ENCODE peak calls at places on chromosomes 11 and 22, in ten cellular contexts. I is Caco-2, G is HFF-Myc, W is kidney epithelial cell, V is foreskin fibroblast, U is fibroblast of mammary gland, S is fibroblast of the aortic adventitia, C is BE2C, P is epithelial cell of esophagus, Q is upper lobe of right lung. D is an unnamed sample.

GRCh38 chr11:68998390-68998911 is 14.6 kb downstream of the MRGPRF start:
- DNase-seq in I (no peak), G (no peak), W (no peak), V (peak), U (no peak), S (peak), C (peak), P (no peak), Q (peak), D (no peak)

GRCh38 chr11:83317757-83318548 is 31.8 kb upstream of the CCDC90B start:
- DNase-seq in I (no peak), G (no peak), W (no peak), V (no peak), U (no peak), S (no peak), C (no peak), P (peak), Q (no peak), D (no peak)

GRCh38 chr11:32643526-32643925 is 59.9 kb downstream of the EIF3M start:
- DNase-seq in I (no peak), G (no peak), W (peak), V (peak), U (peak), S (peak), C (no peak), P (peak), Q (no peak), D (no peak)

GRCh38 chr11:130431337-130431773 is 2.9 kb upstream of the ADAMTS8 start:
- DNase-seq in I (peak), G (no peak), W (no peak), V (peak), U (peak), S (peak), C (peak), P (peak), Q (peak), D (no peak)

GRCh38 chr11:69912911-69913451 is 93.8 kb upstream of the FGF3 start:
- DNase-seq in I (no peak), G (no peak), W (no peak), V (peak), U (peak), S (peak), C (peak), P (peak), Q (peak), D (no peak)

GRCh38 chr22:26570864-26571525 is 18.9 kb downstream of the TPST2 start:
- DNase-seq in I (no peak), G (no peak), W (no peak), V (no peak), U (no peak), S (no peak), C (no peak), P (no peak), Q (no peak), D (no peak)

GRCh38 chr11:128476729-128477128 is 110.6 kb downstream of the ETS1 start:
- DNase-seq in I (no peak), G (no peak), W (no peak), V (no peak), U (no peak), S (peak), C (no peak), P (no peak), Q (no peak), D (no peak)

GRCh38 chr11:36362902-36363301 is 66.8 kb downstream of the PRR5L start:
- DNase-seq in I (no peak), G (no peak), W (peak), V (peak), U (peak), S (peak), C (no peak), P (no peak), Q (no peak), D (peak)

GRCh38 chr22:50090141-50090714 is 422 bp downstream of the MOV10L1 start:
- DNase-seq in I (no peak), G (no peak), W (no peak), V (no peak), U (no peak), S (no peak), C (no peak), P (no peak), Q (no peak), D (no peak)

GRCh38 chr11:14587203-14587602 is 56.4 kb upstream of the PDE3B start:
- DNase-seq in I (no peak), G (no peak), W (no peak), V (no peak), U (no peak), S (no peak), C (no peak), P (no peak), Q (no peak), D (no peak)

GRCh38 chr22:49918911-49919881 is 762 bp downstream of the CRELD2 start:
- DNase-seq in I (no peak), G (no peak), W (no peak), V (no peak), U (no peak), S (no peak), C (peak), P (no peak), Q (no peak), D (no peak)

GRCh38 chr11:120746836-120747609 is 235.5 kb downstream of the GRIK4 start:
- DNase-seq in I (no peak), G (no peak), W (no peak), V (peak), U (peak), S (no peak), C (peak), P (peak), Q (no peak), D (no peak)

GRCh38 chr11:101126551-101127347 is 2.9 kb downstream of the PGR start:
- DNase-seq in I (no peak), G (no peak), W (peak), V (peak), U (peak), S (peak), C (no peak), P (no peak), Q (no peak), D (no peak)

GRCh38 chr22:37377927-37378326 is 49.4 kb downstream of the ELFN2 start:
- DNase-seq in I (no peak), G (no peak), W (no peak), V (no peak), U (no peak), S (no peak), C (no peak), P (no peak), Q (no peak), D (no peak)

GRCh38 chr22:46380069-46380468 is 44.6 kb downstream of the TRMU start:
- DNase-seq in I (no peak), G (no peak), W (no peak), V (no peak), U (no peak), S (no peak), C (no peak), P (no peak), Q (no peak), D (no peak)

GRCh38 chr22:30158277-30158676 is 78.0 kb downstream of the HORMAD2 start:
- DNase-seq in I (no peak), G (no peak), W (no peak), V (no peak), U (no peak), S (no peak), C (no peak), P (no peak), Q (no peak), D (no peak)

GRCh38 chr11:45182902-45183301 is 36.5 kb downstream of the PRDM11 start:
- DNase-seq in I (peak), G (no peak), W (no peak), V (peak), U (peak), S (peak), C (peak), P (peak), Q (no peak), D (no peak)

GRCh38 chr11:126114486-126115252 is 52.0 kb upstream of the CDON start:
- DNase-seq in I (no peak), G (no peak), W (no peak), V (peak), U (no peak), S (no peak), C (peak), P (no peak), Q (no peak), D (no peak)

GRCh38 chr11:10931761-10932700 is 74.2 kb upstream of the ZBED5 start:
- DNase-seq in I (no peak), G (no peak), W (no peak), V (peak), U (no peak), S (no peak), C (no peak), P (peak), Q (peak), D (no peak)

GRCh38 chr22:37930270-37930951 is 23.0 kb downstream of the C22orf23 start:
- DNase-seq in I (peak), G (no peak), W (no peak), V (peak), U (peak), S (peak), C (peak), P (no peak), Q (no peak), D (no peak)

GRCh38 chr11:31826530-31827438 is 15.7 kb upstream of the PAX6 start:
- DNase-seq in I (no peak), G (no peak), W (no peak), V (no peak), U (no peak), S (no peak), C (no peak), P (no peak), Q (no peak), D (no peak)

GRCh38 chr11:131499199-131499598 is 128.8 kb downstream of the NTM start:
- DNase-seq in I (no peak), G (no peak), W (no peak), V (no peak), U (no peak), S (no peak), C (no peak), P (no peak), Q (no peak), D (no peak)

GRCh38 chr11:10418259-10418949 is 36.7 kb upstream of the AMPD3 start:
- DNase-seq in I (no peak), G (no peak), W (no peak), V (no peak), U (peak), S (peak), C (no peak), P (no peak), Q (no peak), D (no peak)

GRCh38 chr11:130674686-130675085 is 226.2 kb downstream of the ADAMTS15 start:
- DNase-seq in I (no peak), G (no peak), W (no peak), V (peak), U (peak), S (peak), C (no peak), P (no peak), Q (no peak), D (no peak)

GRCh38 chr11:47858169-47858543 is 10.0 kb upstream of the NUP160 start:
- DNase-seq in I (no peak), G (peak), W (no peak), V (peak), U (peak), S (peak), C (no peak), P (peak), Q (no peak), D (no peak)

GRCh38 chr11:130145328-130145812 is 14.2 kb upstream of the ST14 start:
- DNase-seq in I (no peak), G (no peak), W (no peak), V (no peak), U (no peak), S (no peak), C (no peak), P (peak), Q (no peak), D (no peak)

GRCh38 chr22:50444663-50445062 is 30.2 kb downstream of the SBF1 start:
- DNase-seq in I (no peak), G (peak), W (peak), V (peak), U (peak), S (peak), C (no peak), P (peak), Q (no peak), D (peak)

GRCh38 chr11:12864316-12865156 is 144.6 kb upstream of the RASSF10 start:
- DNase-seq in I (peak), G (peak), W (peak), V (peak), U (no peak), S (no peak), C (no peak), P (peak), Q (no peak), D (peak)

GRCh38 chr22:46528121-46528610 is 9.3 kb downstream of the CELSR1 start:
- DNase-seq in I (peak), G (no peak), W (peak), V (peak), U (no peak), S (peak), C (no peak), P (peak), Q (no peak), D (no peak)

GRCh38 chr11:40280161-40281054 is 1179.0 kb downstream of the LRRC4C start:
- DNase-seq in I (no peak), G (no peak), W (no peak), V (no peak), U (no peak), S (no peak), C (peak), P (no peak), Q (no peak), D (no peak)

GRCh38 chr11:26204110-26204509 is 127.8 kb upstream of the ANO3 start:
- DNase-seq in I (no peak), G (no peak), W (no peak), V (no peak), U (no peak), S (no peak), C (no peak), P (no peak), Q (no peak), D (no peak)

GRCh38 chr22:25953919-25954318 is 211.9 kb downstream of the MYO18B start:
- DNase-seq in I (no peak), G (no peak), W (no peak), V (no peak), U (no peak), S (no peak), C (no peak), P (no peak), Q (no peak), D (no peak)

GRCh38 chr11:102313225-102313940 is 3.9 kb upstream of the BIRC3 start:
- DNase-seq in I (no peak), G (no peak), W (no peak), V (no peak), U (no peak), S (peak), C (no peak), P (no peak), Q (no peak), D (no peak)

GRCh38 chr11:102306048-102306575 is 11.2 kb upstream of the BIRC3 start:
- DNase-seq in I (peak), G (no peak), W (no peak), V (no peak), U (no peak), S (no peak), C (no peak), P (peak), Q (peak), D (no peak)

GRCh38 chr11:102306817-102307814 is 10.2 kb upstream of the BIRC3 start:
- DNase-seq in I (no peak), G (no peak), W (no peak), V (no peak), U (no peak), S (no peak), C (no peak), P (peak), Q (no peak), D (no peak)

GRCh38 chr11:102312656-102313055 is 4.6 kb upstream of the BIRC3 start:
- DNase-seq in I (no peak), G (no peak), W (no peak), V (peak), U (peak), S (peak), C (no peak), P (no peak), Q (no peak), D (no peak)

DNA sequence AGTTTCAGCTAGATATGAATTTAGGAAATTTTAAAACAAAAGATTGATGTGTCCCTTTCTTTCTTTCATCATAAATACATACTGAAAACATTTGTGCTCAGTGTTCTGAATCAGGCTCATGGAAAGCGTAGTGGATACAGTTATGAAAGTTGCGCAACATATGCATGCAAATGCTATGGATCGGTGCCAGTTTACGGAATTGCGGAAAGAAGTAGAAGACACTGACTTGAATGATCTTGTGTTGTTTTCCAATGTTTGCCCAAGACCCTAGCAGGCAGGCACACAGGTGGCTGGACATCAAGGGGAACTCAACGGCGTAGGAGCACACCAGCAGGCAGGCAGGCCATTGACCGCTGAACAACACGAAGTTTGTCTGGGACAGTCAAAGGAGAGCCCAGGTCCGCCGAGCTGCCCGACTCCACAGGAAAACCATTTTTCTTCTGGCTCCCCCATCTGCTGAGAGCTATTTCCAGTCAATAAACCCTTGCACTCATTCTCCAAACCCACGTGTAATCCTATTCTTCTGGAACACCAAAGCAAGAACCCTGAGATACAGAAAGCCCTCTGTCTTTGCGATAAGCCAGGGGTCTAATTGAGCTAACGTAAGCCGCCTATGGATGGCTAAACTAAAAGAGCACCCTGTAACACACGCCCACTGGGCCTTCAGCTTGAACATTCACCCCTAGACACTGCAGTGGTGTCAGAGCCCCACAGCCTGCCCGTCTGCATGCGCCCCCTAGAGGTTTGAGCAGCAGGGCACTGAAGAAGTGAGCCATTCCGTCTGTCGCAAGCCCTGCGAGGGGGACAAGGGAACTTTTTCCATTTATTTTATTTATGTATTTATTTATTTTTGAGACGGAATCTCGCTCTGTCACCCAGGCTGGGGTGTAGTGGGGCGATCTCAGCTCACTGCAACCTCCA is 7.4 kb upstream of the BIRC3 start:
- DNase-seq in I (no peak), G (no peak), W (no peak), V (peak), U (peak), S (no peak), C (no peak), P (peak), Q (no peak), D (no peak)
- TF ChIP-seq CTCF in I (peak), G (peak), W (peak), V (no peak), U (no peak), S (no peak), C (peak), P (no peak), Q (no peak), D (no peak)

GRCh38 chr11:114157476-114158050 is 98.1 kb downstream of the ZBTB16 start:
- DNase-seq in I (no peak), G (no peak), W (no peak), V (no peak), U (no peak), S (no peak), C (no peak), P (no peak), Q (no peak), D (no peak)

GRCh38 chr11:114160884-114161283 is 101.4 kb downstream of the ZBTB16 start:
- DNase-seq in I (no peak), G (no peak), W (no peak), V (no peak), U (peak), S (no peak), C (no peak), P (peak), Q (no peak), D (no peak)

GRCh38 chr11:114158886-114159285 is 99.4 kb downstream of the ZBTB16 start:
- DNase-seq in I (no peak), G (no peak), W (no peak), V (no peak), U (no peak), S (no peak), C (no peak), P (no peak), Q (no peak), D (no peak)

GRCh38 chr11:114159802-114160588 is 100.5 kb downstream of the ZBTB16 start:
- DNase-seq in I (peak), G (peak), W (peak), V (peak), U (peak), S (peak), C (peak), P (peak), Q (peak), D (peak)

GRCh38 chr11:114159320-114159719 is 99.8 kb downstream of the ZBTB16 start:
- DNase-seq in I (no peak), G (no peak), W (no peak), V (no peak), U (peak), S (no peak), C (no peak), P (peak), Q (no peak), D (no peak)
- H3K4me3 ChIP-seq in I (no peak), G (no peak), W (no peak), V (no peak), U (no peak), S (no peak), C (no peak), P (no peak), Q (no peak), D (no peak)

DNA sequence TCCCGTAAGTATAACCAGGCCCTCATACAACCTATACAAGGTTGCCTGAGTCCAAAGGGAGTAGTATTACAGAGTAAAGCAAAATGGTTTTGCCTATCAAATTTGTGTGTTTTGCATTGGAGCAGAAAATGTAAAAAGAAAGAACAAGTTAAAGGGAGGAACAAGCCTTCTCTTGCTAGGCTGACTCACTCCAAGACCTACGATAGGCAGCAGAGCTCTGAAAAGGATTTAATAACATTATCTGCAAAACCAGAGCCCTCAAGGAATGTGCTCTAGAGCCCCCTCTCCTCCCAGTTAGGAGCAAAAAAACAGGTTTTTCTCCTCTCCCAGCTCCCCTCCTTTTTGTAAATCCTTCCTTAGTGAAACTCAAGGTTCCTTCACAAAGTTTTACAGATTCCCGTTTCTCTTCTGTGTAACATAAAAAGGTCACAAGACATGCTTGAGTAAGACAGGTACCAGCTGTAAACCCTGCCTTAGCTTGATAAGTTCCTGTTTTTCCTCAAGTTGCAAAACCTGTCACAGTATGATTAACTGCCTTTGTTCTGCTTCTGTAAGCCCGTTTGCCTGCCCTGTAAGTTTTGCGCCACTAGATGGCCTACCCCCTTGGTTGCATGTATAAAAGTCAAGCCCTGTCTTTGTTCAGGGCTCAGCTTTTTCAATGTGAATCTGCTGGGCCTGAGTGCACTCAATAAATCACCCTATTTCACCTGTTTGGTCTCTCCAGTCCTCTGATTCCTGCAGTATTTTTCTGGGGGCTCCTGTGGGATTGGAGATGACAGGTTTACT is 498.2 kb downstream of the KCNA4 start:
- DNase-seq in I (peak), G (no peak), W (no peak), V (no peak), U (no peak), S (peak), C (no peak), P (peak), Q (no peak), D (no peak)
- TF ChIP-seq CTCF in I (no peak), G (no peak), W (no peak), V (no peak), U (no peak), S (peak), C (no peak), P (peak), Q (peak), D (no peak)

GRCh38 chr11:67614730-67615454 is 8.2 kb downstream of the NDUFV1 start:
- DNase-seq in I (no peak), G (no peak), W (no peak), V (no peak), U (no peak), S (no peak), C (no peak), P (no peak), Q (no peak), D (no peak)
- H3K4me3 ChIP-seq in I (no peak), G (no peak), W (no peak), V (no peak), U (no peak), S (no peak), C (no peak), P (no peak), Q (peak), D (no peak)

GRCh38 chr11:96842731-96843130 is 452.9 kb downstream of the JRKL start:
- DNase-seq in I (no peak), G (no peak), W (no peak), V (no peak), U (no peak), S (no peak), C (no peak), P (no peak), Q (no peak), D (no peak)
- TF ChIP-seq CTCF in I (no peak), G (no peak), W (no peak), V (no peak), U (no peak), S (no peak), C (no peak), P (no peak), Q (no peak), D (no peak)

D was measured in AG04449.